ENCODE peak calls at places on chromosomes 13 and 19, in six cellular contexts. S is KBM-7, B is AG20443, P is immature natural killer cell, X is midbrain, R is SW480. Y is an unnamed sample.

GRCh38 chr13:43564941-43565340 is 221.8 kb downstream of the ENOX1 start:
- DNase-seq in B (no peak), R (no peak), S (no peak), X (no peak), P (no peak), Y (no peak)

GRCh38 chr19:19514215-19514633 is 1.1 kb downstream of the TSSK6 start:
- DNase-seq in P (peak), B (peak), R (no peak), S (no peak), X (no peak), Y (no peak)

GRCh38 chr13:22800726-22801401 is 379.9 kb upstream of the SGCG start:
- DNase-seq in X (peak), S (peak), R (no peak), B (peak), P (no peak), Y (no peak)

GRCh38 chr19:9060559-9061340 is 26.1 kb upstream of the OR1M1 start:
- DNase-seq in B (no peak), R (no peak), P (no peak), S (no peak), X (no peak), Y (no peak)

GRCh38 chr19:1925544-1925943 is 15.4 kb upstream of the CSNK1G2 start:
- DNase-seq in X (no peak), R (no peak), S (no peak), B (no peak), P (no peak), Y (no peak)

GRCh38 chr19:58154287-58154678 is 3.7 kb upstream of the ZNF329 start:
- DNase-seq in X (peak), S (no peak), P (peak), R (no peak), B (peak), Y (no peak)

GRCh38 chr19:29845576-29846176 is 33.9 kb downstream of the CCNE1 start:
- DNase-seq in R (peak), S (peak), X (peak), P (no peak), B (peak), Y (no peak)

GRCh38 chr19:33879818-33880575 is 83.3 kb downstream of the KCTD15 start:
- DNase-seq in R (no peak), X (no peak), S (no peak), B (no peak), P (no peak), Y (no peak)

GRCh38 chr19:51139299-51140018 is 2.6 kb upstream of the SIGLEC7 start:
- DNase-seq in S (peak), R (no peak), P (no peak), B (no peak), X (no peak), Y (no peak)

GRCh38 chr19:54431255-54431838 is 16.1 kb downstream of the TTYH1 start:
- DNase-seq in X (no peak), P (no peak), R (peak), S (no peak), B (no peak), Y (no peak)

GRCh38 chr13:66887088-66887487 is 343.0 kb downstream of the PCDH9 start:
- DNase-seq in X (peak), P (no peak), B (no peak), S (no peak), R (no peak), Y (no peak)

GRCh38 chr13:105904034-105904742 is 631.3 kb downstream of the EFNB2 start:
- DNase-seq in R (no peak), X (no peak), S (no peak), P (no peak), B (no peak), Y (no peak)

GRCh38 chr19:29760752-29761502 is 45.9 kb upstream of the C19orf12 start:
- DNase-seq in S (no peak), X (no peak), P (no peak), B (no peak), R (no peak), Y (no peak)

GRCh38 chr19:49073514-49074378 is 1.2 kb upstream of the KCNA7 start:
- DNase-seq in R (peak), X (no peak), S (peak), P (no peak), B (no peak), Y (no peak)

GRCh38 chr19:10431943-10432735 is 11.8 kb downstream of the PDE4A start:
- DNase-seq in P (peak), B (peak), X (no peak), S (no peak), R (no peak), Y (no peak)

GRCh38 chr13:101520672-101521071 is 68.2 kb downstream of the ITGBL1 start:
- DNase-seq in R (peak), P (peak), S (peak), X (no peak), B (peak), Y (peak)

GRCh38 chr19:40530091-40530901 is 46.4 kb upstream of the SHKBP1 start:
- DNase-seq in S (no peak), P (peak), B (peak), X (no peak), R (no peak), Y (no peak)

GRCh38 chr13:85379433-85379832 is 419.8 kb downstream of the SLITRK6 start:
- DNase-seq in S (no peak), R (no peak), P (no peak), X (no peak), B (no peak), Y (no peak)

GRCh38 chr19:17469092-17469370 is 1.3 kb upstream of the SLC27A1 start:
- DNase-seq in S (no peak), B (no peak), R (no peak), X (peak), P (no peak), Y (no peak)

GRCh38 chr19:36115453-36116343 is at the start of gene TBCB:
- DNase-seq in B (peak), S (no peak), X (no peak), R (peak), P (no peak), Y (no peak)

GRCh38 chr19:57171551-57172081 is 4.3 kb upstream of the DUXA start:
- DNase-seq in R (no peak), S (no peak), P (peak), X (peak), B (peak), Y (no peak)

GRCh38 chr19:29084266-29084665 is 128.7 kb downstream of the UQCRFS1 start:
- DNase-seq in X (no peak), B (peak), P (no peak), S (peak), R (no peak), Y (no peak)

GRCh38 chr13:74128171-74128767 is 5.9 kb downstream of the KLF12 start:
- DNase-seq in X (no peak), R (no peak), P (no peak), S (no peak), B (no peak), Y (no peak)

GRCh38 chr13:23608704-23609413 is 38.6 kb downstream of the TNFRSF19 start:
- DNase-seq in X (peak), B (peak), S (peak), R (no peak), P (no peak), Y (peak)

GRCh38 chr13:41463823-41464602 is 6.7 kb downstream of the RGCC start:
- DNase-seq in P (no peak), B (no peak), X (no peak), R (no peak), S (peak), Y (no peak)

GRCh38 chr13:59533561-59534337 is 630.0 kb downstream of the DIAPH3 start:
- DNase-seq in P (no peak), R (no peak), X (no peak), B (no peak), S (no peak), Y (peak)

Y was measured in glomerular endothelial cell.